ENCODE peak calls at places on chromosomes 6 and 20, in nine cellular contexts. One of them, this sample, is unnamed.

GRCh38 chr6:43493833-43494232 is 16.3 kb downstream of the LRRC73 start:
- DNase-seq in CD8-positive, alpha-beta memory T cell: no peak
- DNase-seq in GM23338: no peak
- DNase-seq in activated T-cell treated with anti-CD3 and anti-CD28 coated beads, Interleukin-2, amount 50 U/mL, for 72 hours: no peak
- DNase-seq in astrocyte of the spinal cord: no peak
- DNase-seq in left ventricle myocardium superior: no peak
- DNase-seq in non-pigmented ciliary epithelial cell: no peak
- DNase-seq in NB4: no peak
- DNase-seq in cerebellar nuclear complex: no peak
- DNase-seq in this sample: no peak

GRCh38 chr6:134727068-134727467 is 222.8 kb downstream of the ALDH8A1 start:
- DNase-seq in GM23338: no peak
- DNase-seq in NB4: no peak
- DNase-seq in astrocyte of the spinal cord: no peak
- DNase-seq in non-pigmented ciliary epithelial cell: no peak
- DNase-seq in left ventricle myocardium superior: no peak
- DNase-seq in activated T-cell treated with anti-CD3 and anti-CD28 coated beads, Interleukin-2, amount 50 U/mL, for 72 hours: no peak
- DNase-seq in CD8-positive, alpha-beta memory T cell: no peak
- DNase-seq in cerebellar nuclear complex: no peak
- DNase-seq in this sample: no peak

GRCh38 chr6:98118357-98119045 is 715.9 kb upstream of the POU3F2 start:
- DNase-seq in astrocyte of the spinal cord: no peak
- DNase-seq in cerebellar nuclear complex: no peak
- DNase-seq in GM23338: peak
- DNase-seq in activated T-cell treated with anti-CD3 and anti-CD28 coated beads, Interleukin-2, amount 50 U/mL, for 72 hours: no peak
- DNase-seq in left ventricle myocardium superior: no peak
- DNase-seq in non-pigmented ciliary epithelial cell: no peak
- DNase-seq in CD8-positive, alpha-beta memory T cell: no peak
- DNase-seq in NB4: no peak
- DNase-seq in this sample: no peak

GRCh38 chr20:40160151-40160550 is 528.9 kb downstream of the MAFB start:
- DNase-seq in activated T-cell treated with anti-CD3 and anti-CD28 coated beads, Interleukin-2, amount 50 U/mL, for 72 hours: peak
- DNase-seq in CD8-positive, alpha-beta memory T cell: no peak
- DNase-seq in NB4: peak
- DNase-seq in cerebellar nuclear complex: no peak
- DNase-seq in left ventricle myocardium superior: peak
- DNase-seq in astrocyte of the spinal cord: peak
- DNase-seq in non-pigmented ciliary epithelial cell: peak
- DNase-seq in GM23338: peak
- DNase-seq in this sample: peak

GRCh38 chr6:77548190-77548589 is 84.9 kb upstream of the HTR1B start:
- DNase-seq in CD8-positive, alpha-beta memory T cell: no peak
- DNase-seq in astrocyte of the spinal cord: no peak
- DNase-seq in activated T-cell treated with anti-CD3 and anti-CD28 coated beads, Interleukin-2, amount 50 U/mL, for 72 hours: no peak
- DNase-seq in GM23338: no peak
- DNase-seq in non-pigmented ciliary epithelial cell: no peak
- DNase-seq in cerebellar nuclear complex: no peak
- DNase-seq in NB4: no peak
- DNase-seq in left ventricle myocardium superior: no peak
- DNase-seq in this sample: no peak

GRCh38 chr6:168091381-168092264 is 12.6 kb upstream of the FRMD1 start:
- DNase-seq in GM23338: no peak
- DNase-seq in NB4: no peak
- DNase-seq in cerebellar nuclear complex: no peak
- DNase-seq in activated T-cell treated with anti-CD3 and anti-CD28 coated beads, Interleukin-2, amount 50 U/mL, for 72 hours: no peak
- DNase-seq in non-pigmented ciliary epithelial cell: no peak
- DNase-seq in left ventricle myocardium superior: no peak
- DNase-seq in CD8-positive, alpha-beta memory T cell: no peak
- DNase-seq in astrocyte of the spinal cord: no peak
- DNase-seq in this sample: no peak

GRCh38 chr20:59961423-59961822 is 3.2 kb downstream of the CDH26 start:
- DNase-seq in left ventricle myocardium superior: no peak
- DNase-seq in GM23338: no peak
- DNase-seq in astrocyte of the spinal cord: no peak
- DNase-seq in activated T-cell treated with anti-CD3 and anti-CD28 coated beads, Interleukin-2, amount 50 U/mL, for 72 hours: no peak
- DNase-seq in cerebellar nuclear complex: no peak
- DNase-seq in non-pigmented ciliary epithelial cell: no peak
- DNase-seq in CD8-positive, alpha-beta memory T cell: no peak
- DNase-seq in NB4: no peak
- DNase-seq in this sample: no peak

GRCh38 chr20:46551508-46552280 is 1.2 kb upstream of the OCSTAMP start:
- DNase-seq in astrocyte of the spinal cord: no peak
- DNase-seq in NB4: peak
- DNase-seq in non-pigmented ciliary epithelial cell: no peak
- DNase-seq in cerebellar nuclear complex: no peak
- DNase-seq in GM23338: peak
- DNase-seq in left ventricle myocardium superior: no peak
- DNase-seq in CD8-positive, alpha-beta memory T cell: no peak
- DNase-seq in activated T-cell treated with anti-CD3 and anti-CD28 coated beads, Interleukin-2, amount 50 U/mL, for 72 hours: no peak
- DNase-seq in this sample: no peak

GRCh38 chr20:48189177-48189576 is 403.9 kb upstream of the SULF2 start:
- DNase-seq in NB4: peak
- DNase-seq in GM23338: peak
- DNase-seq in activated T-cell treated with anti-CD3 and anti-CD28 coated beads, Interleukin-2, amount 50 U/mL, for 72 hours: no peak
- DNase-seq in CD8-positive, alpha-beta memory T cell: no peak
- DNase-seq in non-pigmented ciliary epithelial cell: no peak
- DNase-seq in left ventricle myocardium superior: no peak
- DNase-seq in cerebellar nuclear complex: no peak
- DNase-seq in astrocyte of the spinal cord: peak
- DNase-seq in this sample: peak

GRCh38 chr6:12288844-12289654 is 1.1 kb upstream of the EDN1 start:
- DNase-seq in left ventricle myocardium superior: no peak
- DNase-seq in activated T-cell treated with anti-CD3 and anti-CD28 coated beads, Interleukin-2, amount 50 U/mL, for 72 hours: peak
- DNase-seq in GM23338: peak
- DNase-seq in NB4: peak
- DNase-seq in CD8-positive, alpha-beta memory T cell: peak
- DNase-seq in astrocyte of the spinal cord: peak
- DNase-seq in non-pigmented ciliary epithelial cell: no peak
- DNase-seq in cerebellar nuclear complex: no peak
- DNase-seq in this sample: peak

GRCh38 chr6:128494440-128494839 is 26.0 kb downstream of the PTPRK start:
- DNase-seq in left ventricle myocardium superior: no peak
- DNase-seq in non-pigmented ciliary epithelial cell: no peak
- DNase-seq in astrocyte of the spinal cord: no peak
- DNase-seq in CD8-positive, alpha-beta memory T cell: no peak
- DNase-seq in NB4: no peak
- DNase-seq in GM23338: peak
- DNase-seq in activated T-cell treated with anti-CD3 and anti-CD28 coated beads, Interleukin-2, amount 50 U/mL, for 72 hours: no peak
- DNase-seq in cerebellar nuclear complex: no peak
- DNase-seq in this sample: no peak

GRCh38 chr6:311679-312220 is 19.5 kb downstream of the DUSP22 start:
- DNase-seq in astrocyte of the spinal cord: no peak
- DNase-seq in non-pigmented ciliary epithelial cell: no peak
- DNase-seq in CD8-positive, alpha-beta memory T cell: no peak
- DNase-seq in activated T-cell treated with anti-CD3 and anti-CD28 coated beads, Interleukin-2, amount 50 U/mL, for 72 hours: no peak
- DNase-seq in left ventricle myocardium superior: peak
- DNase-seq in cerebellar nuclear complex: no peak
- DNase-seq in NB4: peak
- DNase-seq in GM23338: no peak
- DNase-seq in this sample: no peak

GRCh38 chr6:81241126-81241525 is 511.4 kb downstream of the TENT5A start:
- DNase-seq in CD8-positive, alpha-beta memory T cell: no peak
- DNase-seq in cerebellar nuclear complex: no peak
- DNase-seq in GM23338: no peak
- DNase-seq in left ventricle myocardium superior: no peak
- DNase-seq in activated T-cell treated with anti-CD3 and anti-CD28 coated beads, Interleukin-2, amount 50 U/mL, for 72 hours: no peak
- DNase-seq in astrocyte of the spinal cord: peak
- DNase-seq in NB4: no peak
- DNase-seq in non-pigmented ciliary epithelial cell: no peak
- DNase-seq in this sample: no peak

GRCh38 chr20:62765432-62766070 is 30.7 kb upstream of the MRGBP start:
- DNase-seq in CD8-positive, alpha-beta memory T cell: no peak
- DNase-seq in NB4: no peak
- DNase-seq in astrocyte of the spinal cord: no peak
- DNase-seq in left ventricle myocardium superior: peak
- DNase-seq in GM23338: no peak
- DNase-seq in non-pigmented ciliary epithelial cell: no peak
- DNase-seq in cerebellar nuclear complex: no peak
- DNase-seq in activated T-cell treated with anti-CD3 and anti-CD28 coated beads, Interleukin-2, amount 50 U/mL, for 72 hours: no peak
- DNase-seq in this sample: no peak

GRCh38 chr20:33521461-33521860 is 31.6 kb downstream of the CBFA2T2 start:
- DNase-seq in GM23338: no peak
- DNase-seq in CD8-positive, alpha-beta memory T cell: no peak
- DNase-seq in left ventricle myocardium superior: no peak
- DNase-seq in activated T-cell treated with anti-CD3 and anti-CD28 coated beads, Interleukin-2, amount 50 U/mL, for 72 hours: no peak
- DNase-seq in astrocyte of the spinal cord: no peak
- DNase-seq in NB4: no peak
- DNase-seq in cerebellar nuclear complex: no peak
- DNase-seq in non-pigmented ciliary epithelial cell: no peak
- DNase-seq in this sample: no peak

GRCh38 chr6:148720897-148721296 is 25.9 kb upstream of the UST start:
- DNase-seq in cerebellar nuclear complex: no peak
- DNase-seq in CD8-positive, alpha-beta memory T cell: no peak
- DNase-seq in NB4: no peak
- DNase-seq in left ventricle myocardium superior: no peak
- DNase-seq in astrocyte of the spinal cord: no peak
- DNase-seq in non-pigmented ciliary epithelial cell: no peak
- DNase-seq in activated T-cell treated with anti-CD3 and anti-CD28 coated beads, Interleukin-2, amount 50 U/mL, for 72 hours: no peak
- DNase-seq in GM23338: no peak
- DNase-seq in this sample: no peak

GRCh38 chr6:65638047-65638831 is 68.8 kb downstream of the EYS start:
- DNase-seq in GM23338: peak
- DNase-seq in astrocyte of the spinal cord: no peak
- DNase-seq in non-pigmented ciliary epithelial cell: no peak
- DNase-seq in CD8-positive, alpha-beta memory T cell: no peak
- DNase-seq in activated T-cell treated with anti-CD3 and anti-CD28 coated beads, Interleukin-2, amount 50 U/mL, for 72 hours: no peak
- DNase-seq in left ventricle myocardium superior: no peak
- DNase-seq in NB4: peak
- DNase-seq in cerebellar nuclear complex: no peak
- DNase-seq in this sample: no peak

GRCh38 chr6:159941286-159942113 is 27.4 kb upstream of the IGF2R start:
- DNase-seq in left ventricle myocardium superior: no peak
- DNase-seq in cerebellar nuclear complex: no peak
- DNase-seq in activated T-cell treated with anti-CD3 and anti-CD28 coated beads, Interleukin-2, amount 50 U/mL, for 72 hours: peak
- DNase-seq in NB4: peak
- DNase-seq in astrocyte of the spinal cord: peak
- DNase-seq in CD8-positive, alpha-beta memory T cell: peak
- DNase-seq in GM23338: peak
- DNase-seq in non-pigmented ciliary epithelial cell: no peak
- DNase-seq in this sample: peak

GRCh38 chr20:6886065-6886729 is 118.7 kb downstream of the BMP2 start:
- DNase-seq in CD8-positive, alpha-beta memory T cell: no peak
- DNase-seq in cerebellar nuclear complex: no peak
- DNase-seq in NB4: no peak
- DNase-seq in GM23338: peak
- DNase-seq in left ventricle myocardium superior: no peak
- DNase-seq in astrocyte of the spinal cord: peak
- DNase-seq in non-pigmented ciliary epithelial cell: no peak
- DNase-seq in activated T-cell treated with anti-CD3 and anti-CD28 coated beads, Interleukin-2, amount 50 U/mL, for 72 hours: no peak
- DNase-seq in this sample: no peak

GRCh38 chr6:26156105-26156849 is 69.0 kb downstream of the HFE start:
- DNase-seq in cerebellar nuclear complex: peak
- DNase-seq in non-pigmented ciliary epithelial cell: peak
- DNase-seq in left ventricle myocardium superior: peak
- DNase-seq in astrocyte of the spinal cord: peak
- DNase-seq in GM23338: peak
- DNase-seq in NB4: peak
- DNase-seq in activated T-cell treated with anti-CD3 and anti-CD28 coated beads, Interleukin-2, amount 50 U/mL, for 72 hours: peak
- DNase-seq in CD8-positive, alpha-beta memory T cell: peak
- DNase-seq in this sample: peak

GRCh38 chr6:40573221-40573620 is 13.9 kb downstream of the LRFN2 start:
- DNase-seq in astrocyte of the spinal cord: no peak
- DNase-seq in activated T-cell treated with anti-CD3 and anti-CD28 coated beads, Interleukin-2, amount 50 U/mL, for 72 hours: no peak
- DNase-seq in NB4: no peak
- DNase-seq in cerebellar nuclear complex: no peak
- DNase-seq in non-pigmented ciliary epithelial cell: no peak
- DNase-seq in left ventricle myocardium superior: no peak
- DNase-seq in CD8-positive, alpha-beta memory T cell: no peak
- DNase-seq in GM23338: no peak
- DNase-seq in this sample: no peak

GRCh38 chr6:42029881-42030280 is 20.4 kb upstream of the TAF8 start:
- DNase-seq in GM23338: no peak
- DNase-seq in CD8-positive, alpha-beta memory T cell: no peak
- DNase-seq in astrocyte of the spinal cord: no peak
- DNase-seq in non-pigmented ciliary epithelial cell: no peak
- DNase-seq in activated T-cell treated with anti-CD3 and anti-CD28 coated beads, Interleukin-2, amount 50 U/mL, for 72 hours: no peak
- DNase-seq in cerebellar nuclear complex: no peak
- DNase-seq in NB4: no peak
- DNase-seq in left ventricle myocardium superior: no peak
- DNase-seq in this sample: no peak

GRCh38 chr20:41047975-41048305 is 19.3 kb downstream of the TOP1 start:
- DNase-seq in activated T-cell treated with anti-CD3 and anti-CD28 coated beads, Interleukin-2, amount 50 U/mL, for 72 hours: no peak
- DNase-seq in cerebellar nuclear complex: no peak
- DNase-seq in NB4: peak
- DNase-seq in non-pigmented ciliary epithelial cell: no peak
- DNase-seq in left ventricle myocardium superior: no peak
- DNase-seq in astrocyte of the spinal cord: peak
- DNase-seq in GM23338: no peak
- DNase-seq in CD8-positive, alpha-beta memory T cell: peak
- DNase-seq in this sample: no peak

GRCh38 chr6:10146723-10147451 is 268.0 kb downstream of the TFAP2A start:
- DNase-seq in CD8-positive, alpha-beta memory T cell: no peak
- DNase-seq in GM23338: peak
- DNase-seq in left ventricle myocardium superior: no peak
- DNase-seq in NB4: peak
- DNase-seq in astrocyte of the spinal cord: peak
- DNase-seq in non-pigmented ciliary epithelial cell: no peak
- DNase-seq in cerebellar nuclear complex: no peak
- DNase-seq in activated T-cell treated with anti-CD3 and anti-CD28 coated beads, Interleukin-2, amount 50 U/mL, for 72 hours: peak
- DNase-seq in this sample: peak

GRCh38 chr6:151015320-151015719 is 149.8 kb downstream of the MTHFD1L start:
- DNase-seq in activated T-cell treated with anti-CD3 and anti-CD28 coated beads, Interleukin-2, amount 50 U/mL, for 72 hours: no peak
- DNase-seq in NB4: no peak
- DNase-seq in cerebellar nuclear complex: no peak
- DNase-seq in left ventricle myocardium superior: no peak
- DNase-seq in CD8-positive, alpha-beta memory T cell: no peak
- DNase-seq in GM23338: no peak
- DNase-seq in astrocyte of the spinal cord: no peak
- DNase-seq in non-pigmented ciliary epithelial cell: no peak
- DNase-seq in this sample: no peak

GRCh38 chr20:39954585-39954984 is 734.5 kb downstream of the MAFB start:
- DNase-seq in CD8-positive, alpha-beta memory T cell: no peak
- DNase-seq in non-pigmented ciliary epithelial cell: no peak
- DNase-seq in GM23338: no peak
- DNase-seq in astrocyte of the spinal cord: no peak
- DNase-seq in NB4: no peak
- DNase-seq in cerebellar nuclear complex: no peak
- DNase-seq in left ventricle myocardium superior: no peak
- DNase-seq in activated T-cell treated with anti-CD3 and anti-CD28 coated beads, Interleukin-2, amount 50 U/mL, for 72 hours: no peak
- DNase-seq in this sample: no peak

GRCh38 chr20:34638532-34638931 is 38.4 kb downstream of the PIGU start:
- DNase-seq in left ventricle myocardium superior: no peak
- DNase-seq in astrocyte of the spinal cord: no peak
- DNase-seq in CD8-positive, alpha-beta memory T cell: no peak
- DNase-seq in activated T-cell treated with anti-CD3 and anti-CD28 coated beads, Interleukin-2, amount 50 U/mL, for 72 hours: no peak
- DNase-seq in NB4: no peak
- DNase-seq in cerebellar nuclear complex: no peak
- DNase-seq in non-pigmented ciliary epithelial cell: no peak
- DNase-seq in GM23338: no peak
- DNase-seq in this sample: no peak

GRCh38 chr6:40695114-40695513 is 108.0 kb upstream of the LRFN2 start:
- DNase-seq in astrocyte of the spinal cord: no peak
- DNase-seq in activated T-cell treated with anti-CD3 and anti-CD28 coated beads, Interleukin-2, amount 50 U/mL, for 72 hours: no peak
- DNase-seq in non-pigmented ciliary epithelial cell: no peak
- DNase-seq in cerebellar nuclear complex: no peak
- DNase-seq in CD8-positive, alpha-beta memory T cell: no peak
- DNase-seq in NB4: peak
- DNase-seq in GM23338: peak
- DNase-seq in left ventricle myocardium superior: no peak
- DNase-seq in this sample: no peak

GRCh38 chr6:101069191-101069795 is 188.2 kb upstream of the ASCC3 start:
- DNase-seq in cerebellar nuclear complex: no peak
- DNase-seq in activated T-cell treated with anti-CD3 and anti-CD28 coated beads, Interleukin-2, amount 50 U/mL, for 72 hours: no peak
- DNase-seq in non-pigmented ciliary epithelial cell: no peak
- DNase-seq in left ventricle myocardium superior: no peak
- DNase-seq in GM23338: no peak
- DNase-seq in astrocyte of the spinal cord: no peak
- DNase-seq in CD8-positive, alpha-beta memory T cell: no peak
- DNase-seq in NB4: no peak
- DNase-seq in this sample: no peak

GRCh38 chr20:32159766-32160221 is 47.7 kb downstream of the PLAGL2 start:
- DNase-seq in NB4: no peak
- DNase-seq in non-pigmented ciliary epithelial cell: no peak
- DNase-seq in left ventricle myocardium superior: no peak
- DNase-seq in activated T-cell treated with anti-CD3 and anti-CD28 coated beads, Interleukin-2, amount 50 U/mL, for 72 hours: no peak
- DNase-seq in GM23338: no peak
- DNase-seq in astrocyte of the spinal cord: no peak
- DNase-seq in CD8-positive, alpha-beta memory T cell: no peak
- DNase-seq in cerebellar nuclear complex: no peak
- DNase-seq in this sample: no peak

GRCh38 chr20:745683-746301 is 22.5 kb downstream of the SLC52A3 start:
- DNase-seq in left ventricle myocardium superior: no peak
- DNase-seq in non-pigmented ciliary epithelial cell: no peak
- DNase-seq in NB4: no peak
- DNase-seq in CD8-positive, alpha-beta memory T cell: no peak
- DNase-seq in GM23338: no peak
- DNase-seq in astrocyte of the spinal cord: no peak
- DNase-seq in activated T-cell treated with anti-CD3 and anti-CD28 coated beads, Interleukin-2, amount 50 U/mL, for 72 hours: no peak
- DNase-seq in cerebellar nuclear complex: no peak
- DNase-seq in this sample: no peak